ENCODE peak calls at places on chromosomes 12 and 14, in ten cellular contexts. X, B, J, D, U, E, O, M, K and C are unnamed samples.
A peak's percentile ranks its signal among the peaks of the same experiment; 100 is the strongest.

GRCh38 chr12:122614839-122615238 is 87.8 kb downstream of the KNTC1 start:
- DNase-seq in X (no peak), B (no peak), J (no peak), D (no peak), U (no peak), E (no peak), O (no peak), M (no peak), K (no peak), C (no peak)

GRCh38 chr12:45468751-45469615 is 253.1 kb downstream of the ANO6 start:
- DNase-seq in X (no peak), B (no peak), J (no peak), D (no peak), U (no peak), E (no peak), O (no peak), M (no peak), K (no peak), C (no peak)

GRCh38 chr12:122459211-122459610 is 36.7 kb upstream of the CLIP1 start:
- DNase-seq in X (no peak), B (no peak), J (no peak), D (no peak), U (no peak), E (no peak), O (no peak), M (no peak), K (no peak), C (no peak)

GRCh38 chr14:90087433-90087832 is 25.6 kb downstream of the KCNK13 start:
- DNase-seq in X (peak; percentile 54), B (no peak), J (no peak), D (no peak), U (no peak), E (peak; percentile 95), O (peak; percentile 63), M (peak; percentile 58), K (peak; percentile 96), C (no peak)

GRCh38 chr14:105046891-105047282 is 18.3 kb downstream of the GPR132 start:
- DNase-seq in X (peak; percentile 34), B (no peak), J (no peak), D (no peak), U (no peak), E (no peak), O (no peak), M (no peak), K (no peak), C (peak; percentile 32)

GRCh38 chr12:76878045-76878898 is 547 bp downstream of the CSRP2 start:
- DNase-seq in X (peak; percentile 48), B (peak; percentile 27), J (no peak), D (no peak), U (no peak), E (no peak), O (peak; percentile 46), M (no peak), K (no peak), C (peak; percentile 49)

GRCh38 chr12:58420496-58420895 is 479.1 kb downstream of the ATP23 start:
- DNase-seq in X (no peak), B (no peak), J (no peak), D (no peak), U (no peak), E (peak; percentile 36), O (peak; percentile 66), M (peak; percentile 80), K (no peak), C (no peak)

GRCh38 chr14:26947265-26947664 is 349.4 kb upstream of the NOVA1 start:
- DNase-seq in X (no peak), B (no peak), J (no peak), D (no peak), U (no peak), E (no peak), O (no peak), M (no peak), K (no peak), C (no peak)

GRCh38 chr12:99670635-99671034 is 23.1 kb downstream of the GARIN6 start:
- DNase-seq in X (no peak), B (no peak), J (no peak), D (no peak), U (no peak), E (peak; percentile 25), O (peak; percentile 15), M (no peak), K (no peak), C (no peak)

GRCh38 chr12:79685068-79685467 is 5.7 kb downstream of the PAWR start:
- DNase-seq in X (no peak), B (no peak), J (no peak), D (peak; percentile 43), U (no peak), E (peak; percentile 78), O (peak; percentile 97), M (no peak), K (no peak), C (no peak)

GRCh38 chr12:38544357-38545066 is 227.9 kb downstream of the ALG10B start:
- DNase-seq in X (no peak), B (no peak), J (no peak), D (no peak), U (no peak), E (no peak), O (no peak), M (no peak), K (no peak), C (no peak)

GRCh38 chr14:94536836-94537235 is 24.4 kb upstream of the SERPINA4 start:
- DNase-seq in X (no peak), B (no peak), J (no peak), D (no peak), U (no peak), E (peak; percentile 51), O (peak; percentile 25), M (no peak), K (no peak), C (no peak)
- TF ChIP-seq CTCF in X (no peak), B (no peak), J (no peak), D (peak; percentile 17), U (no peak), E (no peak), O (no peak), M (peak; percentile 13), K (no peak), C (no peak)

DNA sequence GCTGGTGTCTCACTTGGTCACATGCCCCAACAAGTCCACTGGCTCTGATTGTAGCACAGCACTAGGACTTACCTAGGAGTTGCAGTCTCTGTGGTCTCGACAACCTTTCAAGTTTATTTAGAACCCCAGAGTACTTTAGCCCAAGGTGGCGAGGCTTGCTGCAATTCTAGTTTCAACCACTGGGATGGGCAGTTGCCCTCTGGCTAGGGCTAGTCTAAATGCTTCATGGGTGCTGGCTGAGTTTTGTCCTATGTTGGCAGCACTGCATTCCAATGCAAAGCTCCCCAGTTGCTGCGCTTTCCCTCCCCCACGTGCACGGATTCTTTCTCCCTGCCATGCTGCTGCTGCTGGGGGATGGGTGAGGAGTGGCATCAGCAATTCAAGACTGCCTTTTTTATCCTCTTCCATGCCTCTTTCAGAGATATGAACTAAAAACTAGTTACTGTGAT is 207.9 kb downstream of the SYNE2 start:
- DNase-seq in X (no peak), B (peak; percentile 42), J (no peak), D (no peak), U (no peak), E (peak; percentile 46), O (peak; percentile 98), M (no peak), K (no peak), C (no peak)
- TF ChIP-seq CTCF in X (peak; percentile 31), B (peak; percentile 65), J (no peak), D (peak; percentile 60), U (no peak), E (peak; percentile 70), O (peak; percentile 82), M (peak; percentile 51), K (peak; percentile 38), C (peak; percentile 28)

GRCh38 chr14:81323094-81323493 is 77.0 kb downstream of the STON2 start:
- DNase-seq in X (no peak), B (no peak), J (no peak), D (no peak), U (no peak), E (no peak), O (no peak), M (no peak), K (no peak), C (no peak)

GRCh38 chr14:81319946-81320345 is 80.2 kb downstream of the STON2 start:
- DNase-seq in X (no peak), B (no peak), J (no peak), D (no peak), U (no peak), E (no peak), O (no peak), M (no peak), K (no peak), C (no peak)

GRCh38 chr14:81319314-81319713 is 80.8 kb downstream of the STON2 start:
- DNase-seq in X (no peak), B (no peak), J (no peak), D (no peak), U (no peak), E (no peak), O (no peak), M (no peak), K (no peak), C (no peak)

GRCh38 chr14:81326451-81326850 is 73.7 kb downstream of the STON2 start:
- DNase-seq in X (no peak), B (no peak), J (no peak), D (no peak), U (no peak), E (no peak), O (peak; percentile 91), M (no peak), K (no peak), C (no peak)

GRCh38 chr14:81323621-81324400 is 76.3 kb downstream of the STON2 start:
- DNase-seq in X (peak; percentile 47), B (peak; percentile 81), J (no peak), D (peak; percentile 59), U (no peak), E (no peak), O (peak; percentile 93), M (no peak), K (no peak), C (no peak)
- TF ChIP-seq CTCF in X (no peak), B (no peak), J (no peak), D (no peak), U (no peak), E (no peak), O (no peak), M (no peak), K (no peak), C (no peak)

GRCh38 chr12:32343496-32343895 is 55.9 kb upstream of the FGD4 start:
- DNase-seq in X (no peak), B (no peak), J (no peak), D (no peak), U (no peak), E (no peak), O (no peak), M (no peak), K (no peak), C (no peak)

DNA sequence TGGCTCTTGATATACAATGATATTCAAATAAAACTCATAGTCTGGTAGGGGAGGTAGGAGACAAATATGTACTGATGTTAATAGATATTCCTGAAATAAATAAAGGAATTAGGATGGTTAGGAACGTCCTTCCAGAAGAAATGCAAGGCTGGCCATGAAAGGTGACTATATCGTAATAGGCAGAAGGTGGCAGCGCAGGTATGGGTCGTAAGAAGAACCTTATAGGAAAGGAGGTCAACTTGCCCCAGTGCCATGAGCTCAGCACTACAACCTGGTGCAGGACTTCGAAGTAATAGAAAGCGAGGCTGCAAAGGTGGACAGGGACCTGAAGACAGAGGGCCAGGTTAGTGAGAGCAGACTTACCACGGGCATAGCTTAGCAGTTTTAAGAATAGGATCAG is 55.3 kb upstream of the FGD4 start:
- DNase-seq in X (no peak), B (no peak), J (no peak), D (no peak), U (no peak), E (no peak), O (no peak), M (no peak), K (no peak), C (no peak)
- TF ChIP-seq CTCF in X (no peak), B (no peak), J (no peak), D (no peak), U (no peak), E (no peak), O (no peak), M (no peak), K (no peak), C (no peak)